ENCODE peak calls at places on chromosome 17, in four cellular contexts. K, P, A and R are unnamed samples.

GRCh38 chr17:39194985-39195524 is 2.4 kb downstream of the CACNB1 start:
- DNase-seq in A (no peak), P (no peak), K (no peak), R (no peak)

GRCh38 chr17:2230877-2231276 is 72.7 kb downstream of the SMG6 start:
- DNase-seq in A (no peak), P (no peak), K (no peak), R (no peak)

GRCh38 chr17:77409282-77410161 is 268.8 kb downstream of the SEC14L1 start:
- DNase-seq in K (no peak), P (no peak), A (no peak), R (no peak)

GRCh38 chr17:71085238-71086033 is 916.1 kb downstream of the KCNJ2 start:
- DNase-seq in P (no peak), A (no peak), K (peak), R (peak)

GRCh38 chr17:6587310-6587709 is 31.0 kb upstream of the PITPNM3 start:
- DNase-seq in A (no peak), K (no peak), P (no peak), R (no peak)

GRCh38 chr17:32822996-32823395 is 53.9 kb downstream of the MYO1D start:
- DNase-seq in P (no peak), K (peak), A (no peak), R (no peak)

GRCh38 chr17:79131701-79132100 is 57.1 kb downstream of the ENGASE start:
- DNase-seq in P (no peak), K (no peak), A (no peak), R (no peak)

GRCh38 chr17:60445144-60445543 is 22.9 kb downstream of the CHCT1 start:
- DNase-seq in A (no peak), P (no peak), K (no peak), R (no peak)

GRCh38 chr17:79095345-79096055 is 20.9 kb downstream of the ENGASE start:
- DNase-seq in A (no peak), K (no peak), P (no peak), R (no peak)

GRCh38 chr17:73911726-73912359 is 267.6 kb upstream of the SDK2 start:
- DNase-seq in A (no peak), K (no peak), P (no peak), R (no peak)

GRCh38 chr17:45438931-45439610 is 6.4 kb upstream of the ARHGAP27 start:
- DNase-seq in K (no peak), A (no peak), P (no peak), R (no peak)

GRCh38 chr17:63120406-63120805 is 154.4 kb downstream of the TANC2 start:
- DNase-seq in P (no peak), A (no peak), K (no peak), R (no peak)

GRCh38 chr17:36591434-36592315 is at the start of gene DHRS11:
- DNase-seq in P (peak), K (peak), A (peak), R (peak)

GRCh38 chr17:62704381-62704971 is 77.0 kb downstream of the MRC2 start:
- DNase-seq in K (no peak), P (no peak), A (peak), R (peak)

GRCh38 chr17:2292100-2292499 is 11.5 kb downstream of the SMG6 start:
- DNase-seq in K (no peak), P (no peak), A (no peak), R (no peak)

GRCh38 chr17:73584049-73584448 is 60.2 kb downstream of the SDK2 start:
- DNase-seq in K (no peak), P (no peak), A (no peak), R (no peak)

GRCh38 chr17:29165800-29166506 is 14.2 kb downstream of the MYO18A start:
- DNase-seq in A (no peak), K (no peak), P (no peak), R (no peak)

GRCh38 chr17:41308251-41308917 is 725 bp downstream of the KRTAP16-1 start:
- DNase-seq in A (no peak), P (no peak), K (no peak), R (no peak)

GRCh38 chr17:50767030-50767429 is 288 bp downstream of the ANKRD40CL start:
- DNase-seq in K (no peak), P (no peak), A (no peak), R (no peak)

GRCh38 chr17:9022553-9023388 is 1.5 kb downstream of the NTN1 start:
- DNase-seq in K (no peak), P (no peak), A (no peak), R (no peak)

GRCh38 chr17:74274703-74275340 is 788 bp downstream of the DNAI2 start:
- DNase-seq in A (no peak), K (no peak), P (no peak), R (no peak)

GRCh38 chr17:69819316-69820087 is 255.5 kb upstream of the KCNJ16 start:
- DNase-seq in A (no peak), P (no peak), K (no peak), R (no peak)

GRCh38 chr17:82257473-82257872 is 16.0 kb downstream of the CSNK1D start:
- DNase-seq in K (no peak), P (peak), A (peak), R (peak)

GRCh38 chr17:43661699-43662431 is at the start of gene MEOX1:
- DNase-seq in P (no peak), K (no peak), A (no peak), R (no peak)

GRCh38 chr17:45020354-45021138 is 30.9 kb downstream of the DCAKD start:
- DNase-seq in A (peak), P (no peak), K (no peak), R (no peak)

GRCh38 chr17:59972778-59973177 is 8.2 kb upstream of the RNFT1 start:
- DNase-seq in P (no peak), K (no peak), A (no peak), R (peak)

GRCh38 chr17:56908061-56908542 is 5.7 kb downstream of the TRIM25 start:
- DNase-seq in P (no peak), A (no peak), K (peak), R (peak)

GRCh38 chr17:3882276-3882675 is 10.6 kb downstream of the CAMKK1 start:
- DNase-seq in A (no peak), K (no peak), P (no peak), R (no peak)

GRCh38 chr17:64779344-64780095 is 117.4 kb upstream of the SMURF2 start:
- DNase-seq in A (no peak), K (no peak), P (no peak), R (no peak)

GRCh38 chr17:72590382-72590781 is 469.6 kb downstream of the SOX9 start:
- DNase-seq in A (no peak), K (no peak), P (no peak), R (no peak)

GRCh38 chr17:77140878-77141767 is at the start of gene SEC14L1:
- DNase-seq in K (peak), A (peak), P (no peak), R (peak)

GRCh38 chr17:67054011-67054591 is 9.7 kb downstream of the CACNG1 start:
- DNase-seq in A (no peak), K (no peak), P (no peak), R (no peak)

GRCh38 chr17:15935891-15936290 is 9.0 kb upstream of the ADORA2B start:
- DNase-seq in A (no peak), K (no peak), P (no peak), R (no peak)

GRCh38 chr17:67879662-67880061 is 54.4 kb downstream of the BPTF start:
- DNase-seq in P (no peak), A (no peak), K (no peak), R (no peak)

GRCh38 chr17:79478051-79478461 is 132.8 kb downstream of the RBFOX3 start:
- DNase-seq in P (no peak), A (no peak), K (no peak), R (peak)

GRCh38 chr17:57440522-57441269 is 184.4 kb downstream of the MSI2 start:
- DNase-seq in K (peak), P (peak), A (peak), R (peak)

GRCh38 chr17:40608061-40608581 is 39.5 kb downstream of the SMARCE1 start:
- DNase-seq in A (no peak), P (no peak), K (no peak), R (no peak)

GRCh38 chr17:33142703-33143299 is 150.3 kb downstream of the ASIC2 start:
- DNase-seq in A (no peak), P (no peak), K (peak), R (peak)